ENCODE peak calls at places on chromosomes 13 and 19, in eight cellular contexts. N is hepatocyte, A is HCT116, D is GM23248, B is PC-3, T is GM23338, M is PC-9, U is OCI-LY7. X is an unnamed sample. For H3K9me2, the result is how much of the 10 kb centered on the place peaks cover.

GRCh38 chr19:41646589-41647204 is 19.8 kb upstream of the CEACAM4 start:
- DNase-seq in D (peak), M (no peak), N (no peak), U (peak), A (peak), T (peak), B (peak), X (no peak)

GRCh38 chr19:57583104-57583520 is 833 bp upstream of the ZIK1 start:
- DNase-seq in A (no peak), D (no peak), B (no peak), M (no peak), U (no peak), T (no peak), N (no peak), X (no peak)

GRCh38 chr13:79867248-79867647 is 386.3 kb downstream of the NDFIP2 start:
- DNase-seq in B (no peak), D (no peak), M (no peak), N (no peak), U (no peak), T (no peak), A (no peak), X (no peak)

GRCh38 chr19:52896431-52897148 is 845 bp downstream of the ZNF320 start:
- DNase-seq in T (peak), M (peak), A (no peak), N (peak), U (peak), B (peak), D (peak), X (no peak)

GRCh38 chr13:107865643-107866006 is 349.7 kb downstream of the LIG4 start:
- DNase-seq in N (no peak), M (no peak), B (no peak), D (peak), U (no peak), T (no peak), A (no peak), X (no peak)

GRCh38 chr13:66926200-66926850 is 303.8 kb downstream of the PCDH9 start:
- DNase-seq in T (no peak), N (no peak), U (no peak), A (no peak), B (no peak), M (no peak), D (no peak), X (no peak)

GRCh38 chr19:19345970-19346369 is 25.3 kb downstream of the MAU2 start:
- DNase-seq in T (no peak), M (no peak), A (no peak), D (no peak), B (no peak), N (no peak), U (no peak), X (no peak)

GRCh38 chr19:39186391-39186790 is 10.4 kb upstream of the NCCRP1 start:
- DNase-seq in U (no peak), B (no peak), N (no peak), D (no peak), T (no peak), M (no peak), A (no peak), X (no peak)

GRCh38 chr19:2663920-2664571 is 38.4 kb downstream of the GNG7 start:
- DNase-seq in A (no peak), M (no peak), U (peak), N (no peak), B (no peak), D (no peak), T (no peak), X (peak)

GRCh38 chr19:53881482-53882390 is at the start of gene PRKCG:
- DNase-seq in N (peak), B (peak), M (peak), A (no peak), T (peak), U (no peak), D (peak), X (no peak)

GRCh38 chr13:95728957-95729356 is 52.0 kb downstream of the DNAJC3 start:
- DNase-seq in A (no peak), M (no peak), B (no peak), N (no peak), D (no peak), U (no peak), T (no peak), X (no peak)

GRCh38 chr19:17296278-17296677 is 6.9 kb downstream of the ABHD8 start:
- DNase-seq in U (no peak), M (peak), D (peak), A (no peak), T (no peak), N (no peak), B (peak), X (no peak)

GRCh38 chr19:54160182-54160811 is 776 bp upstream of the LENG1 start:
- DNase-seq in N (peak), D (peak), B (peak), M (no peak), A (no peak), T (peak), U (no peak), X (peak)

GRCh38 chr13:112688560-112689497 is 1.0 kb upstream of the ATP11A start:
- DNase-seq in D (peak), T (peak), U (peak), M (no peak), N (no peak), A (no peak), B (no peak), X (no peak)

GRCh38 chr19:42325896-42326771 is 699 bp downstream of the MEGF8 start:
- DNase-seq in N (no peak), M (no peak), B (no peak), D (peak), U (peak), A (no peak), T (peak), X (peak)

GRCh38 chr13:77267362-77267761 is 59.5 kb downstream of the MYCBP2 start:
- DNase-seq in D (peak), B (no peak), N (no peak), M (no peak), U (no peak), A (no peak), T (no peak), X (no peak)

GRCh38 chr13:50779443-50780200 is 63.9 kb downstream of the DLEU7 start:
- DNase-seq in D (no peak), M (no peak), N (no peak), A (no peak), T (no peak), B (no peak), U (no peak), X (no peak)

GRCh38 chr13:90613076-90613795 is 734.3 kb upstream of the MIR17HG start:
- DNase-seq in A (no peak), U (no peak), D (no peak), N (no peak), M (no peak), T (no peak), B (no peak), X (no peak)

GRCh38 chr19:34808566-34808965 is 35.6 kb upstream of the ZNF599 start:
- DNase-seq in M (no peak), B (peak), U (no peak), A (no peak), N (no peak), T (no peak), D (peak), X (no peak)

GRCh38 chr19:7860902-7861618 is 13.1 kb downstream of the PRR36 start:
- DNase-seq in A (no peak), D (no peak), T (peak), M (no peak), B (no peak), N (no peak), U (no peak), X (no peak)

GRCh38 chr19:29415507-29415906 is 110.3 kb upstream of the VSTM2B start:
- DNase-seq in T (peak), U (no peak), D (peak), N (no peak), A (no peak), B (no peak), M (no peak), X (no peak)

GRCh38 chr19:56678205-56678604 is 6.6 kb upstream of the ZNF835 start:
- DNase-seq in T (no peak), N (no peak), U (no peak), A (no peak), M (no peak), B (no peak), D (no peak), X (no peak)

GRCh38 chr19:33245948-33246728 is 20.5 kb upstream of the SLC7A10 start:
- DNase-seq in B (no peak), T (peak), U (no peak), D (no peak), N (no peak), M (no peak), A (no peak), X (no peak)

GRCh38 chr13:81929988-81930387 is 1589.1 kb upstream of the SPRY2 start:
- DNase-seq in B (peak), T (peak), U (no peak), N (peak), D (peak), M (no peak), A (no peak), X (no peak)

GRCh38 chr13:81223784-81224501 is 883.0 kb upstream of the SPRY2 start:
- DNase-seq in M (no peak), U (no peak), T (no peak), A (no peak), D (no peak), N (peak), B (no peak), X (no peak)

GRCh38 chr13:40798380-40798779 is 9.0 kb downstream of the SLC25A15 start:
- DNase-seq in M (no peak), A (no peak), B (peak), T (no peak), N (no peak), D (no peak), U (no peak), X (peak)

GRCh38 chr13:73230714-73231113 is 171.9 kb downstream of the KLF5 start:
- DNase-seq in A (no peak), U (no peak), N (no peak), M (no peak), D (no peak), T (no peak), B (no peak), X (no peak)

GRCh38 chr13:38415233-38415632 is 65.6 kb downstream of the UFM1 start:
- DNase-seq in D (no peak), A (no peak), N (no peak), T (no peak), U (peak), M (no peak), B (no peak), X (peak)

GRCh38 chr19:2059422-2060201 is 8.6 kb upstream of the MKNK2 start:
- DNase-seq in D (peak), M (peak), U (no peak), T (no peak), B (peak), N (peak), A (peak), X (no peak)

DNA sequence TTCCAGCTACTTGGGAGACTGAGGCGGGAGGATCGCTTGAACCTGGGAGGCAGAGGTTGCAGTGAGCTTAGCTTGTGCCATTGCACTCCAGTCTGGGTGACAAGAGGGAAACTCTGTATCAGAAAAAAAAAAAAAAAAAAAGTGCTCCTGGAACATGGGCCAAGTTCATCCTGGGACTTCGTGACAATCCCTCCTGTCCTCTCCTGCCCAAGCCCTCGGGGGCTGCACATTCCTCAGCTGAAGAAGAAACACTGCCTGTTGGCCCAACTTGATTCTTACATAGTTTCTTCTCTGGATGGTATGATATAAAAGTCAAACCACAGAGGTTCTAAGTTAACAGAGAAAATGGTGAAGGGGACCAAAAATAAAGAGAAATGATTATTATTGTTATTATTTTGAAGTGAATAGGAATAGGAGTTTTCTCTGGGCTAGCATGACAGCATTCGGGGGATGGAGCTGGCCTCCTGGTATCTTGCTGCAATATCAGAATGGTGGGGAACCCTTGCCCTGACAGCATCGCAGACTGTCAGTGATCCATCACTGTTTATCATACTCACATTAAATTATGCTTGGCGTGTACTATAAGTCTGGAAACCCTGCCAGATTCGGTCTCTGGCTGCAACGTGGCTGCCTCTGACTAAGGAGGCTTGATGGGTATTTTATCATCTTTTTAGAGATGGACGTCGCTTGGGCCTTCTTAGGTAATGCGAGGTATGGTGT is 113.7 kb upstream of the OXGR1 start:
- DNase-seq in T (no peak), D (peak), M (no peak), N (no peak), A (no peak), B (no peak), U (no peak), X (no peak)
- H3K9me2 ChIP-seq in T (under half), D (under half), M (under half), N (under half), A (under half), B (under half), U (under half), X (under half)

GRCh38 chr19:37972803-37973202 is 65.8 kb downstream of the SIPA1L3 start:
- DNase-seq in U (no peak), N (no peak), M (no peak), D (no peak), A (no peak), T (no peak), B (no peak), X (no peak)

GRCh38 chr19:37973666-37974065 is 66.7 kb downstream of the SIPA1L3 start:
- DNase-seq in B (no peak), N (no peak), T (no peak), A (no peak), M (no peak), D (no peak), U (no peak), X (no peak)

GRCh38 chr19:37970699-37971098 is 63.7 kb downstream of the SIPA1L3 start:
- DNase-seq in N (no peak), D (no peak), U (no peak), A (no peak), T (no peak), B (no peak), M (no peak), X (no peak)

GRCh38 chr19:37966211-37967072 is 59.4 kb downstream of the SIPA1L3 start:
- DNase-seq in T (no peak), D (no peak), B (no peak), U (no peak), N (no peak), A (no peak), M (no peak), X (no peak)

GRCh38 chr19:37969695-37970094 is 62.7 kb downstream of the SIPA1L3 start:
- DNase-seq in B (no peak), M (no peak), A (no peak), D (no peak), U (no peak), N (no peak), T (no peak), X (no peak)
- H3K9me2 ChIP-seq in B (under half), M (under half), A (under half), D (under half), U (under half), N (under half), T (under half), X (under half)

GRCh38 chr19:45526971-45527370 is 19.7 kb downstream of the VASP start:
- DNase-seq in B (no peak), A (no peak), U (no peak), D (no peak), M (no peak), T (no peak), N (no peak), X (no peak)
- H3K9me2 ChIP-seq in B (under half), A (under half), U (under half), D (under half), M (under half), T (under half), N (under half), X (under half)

GRCh38 chr13:61918841-61919240 is 503.2 kb upstream of the PCDH20 start:
- DNase-seq in T (no peak), A (no peak), N (no peak), M (no peak), B (no peak), D (no peak), U (no peak), X (no peak)
- H3K9me2 ChIP-seq in T (under half), A (under half), N (under half), M (under half), B (under half), D (under half), U (under half), X (under half)

GRCh38 chr19:655691-656090 is 7.3 kb downstream of the RNF126 start:
- DNase-seq in T (no peak), B (no peak), N (no peak), U (no peak), D (no peak), A (no peak), M (no peak), X (no peak)

GRCh38 chr19:658059-658839 is 4.8 kb downstream of the RNF126 start:
- DNase-seq in A (no peak), B (no peak), M (no peak), T (no peak), D (peak), N (no peak), U (no peak), X (no peak)

GRCh38 chr19:657611-658010 is 5.4 kb downstream of the RNF126 start:
- DNase-seq in A (no peak), B (no peak), D (no peak), M (no peak), U (no peak), T (no peak), N (no peak), X (no peak)

GRCh38 chr19:658916-659839 is 3.8 kb downstream of the RNF126 start:
- DNase-seq in D (peak), M (no peak), U (peak), A (no peak), T (no peak), B (no peak), N (no peak), X (no peak)

GRCh38 chr19:656751-657559 is 6.1 kb downstream of the RNF126 start:
- DNase-seq in D (no peak), U (no peak), B (no peak), A (no peak), M (no peak), T (no peak), N (no peak), X (no peak)
- H3K9me2 ChIP-seq in D (under half), U (under half), B (under half), A (under half), M (under half), T (under half), N (under half), X (under half)